ENCODE peak calls at places on chromosome 17, in eight cellular contexts. F is cardiac fibroblast; K is stimulated activated CD4-positive, alpha-beta T cell treated with anti-CD3 and anti-CD28 coated beads, Interleukin-2, amount 100 ng/mL, for 48 hours; X is psoas muscle; W is neural crest cell; S is AG04450; O is fibroblast of the aortic adventitia; A is hypothalamus. L is an unnamed sample.

GRCh38 chr17:48261297-48261880 is 153.8 kb downstream of the SNX11 start:
- DNase-seq in A (no peak), S (no peak), O (no peak), X (no peak), W (peak), F (peak), K (no peak), L (peak)

GRCh38 chr17:49965522-49965905 is 3.5 kb upstream of the DLX4 start:
- DNase-seq in F (no peak), W (no peak), A (no peak), O (no peak), X (no peak), S (no peak), K (no peak), L (no peak)

GRCh38 chr17:6843241-6843890 is 11.8 kb upstream of the TEKT1 start:
- DNase-seq in K (no peak), A (no peak), F (peak), O (peak), X (no peak), W (no peak), S (no peak), L (peak)

GRCh38 chr17:62725791-62726249 is 82.3 kb downstream of the MARCHF10 start:
- DNase-seq in O (peak), K (no peak), S (no peak), X (no peak), A (no peak), W (no peak), F (peak), L (no peak)

GRCh38 chr17:34578016-34578415 is 1.4 kb upstream of the TMEM132E start:
- DNase-seq in K (no peak), F (no peak), X (no peak), W (no peak), A (no peak), O (no peak), S (no peak), L (no peak)

GRCh38 chr17:64126918-64127317 is 3.0 kb downstream of the ERN1 start:
- DNase-seq in K (no peak), O (peak), F (peak), A (no peak), S (no peak), W (no peak), X (no peak), L (peak)

GRCh38 chr17:14553847-14554246 is 253.0 kb downstream of the HS3ST3B1 start:
- DNase-seq in O (no peak), S (no peak), F (no peak), A (no peak), X (no peak), W (no peak), K (no peak), L (no peak)

GRCh38 chr17:48878920-48879898 is 13.4 kb upstream of the ATP5MC1 start:
- DNase-seq in A (no peak), K (peak), S (peak), X (no peak), F (peak), W (peak), O (peak), L (peak)

GRCh38 chr17:2948721-2949468 is 114.5 kb downstream of the OR1D5 start:
- DNase-seq in A (no peak), S (no peak), K (no peak), O (no peak), F (no peak), W (no peak), X (no peak), L (no peak)

GRCh38 chr17:75602644-75603043 is 15.0 kb downstream of the MYO15B start:
- DNase-seq in F (no peak), K (no peak), X (no peak), S (no peak), W (no peak), O (no peak), A (no peak), L (no peak)

GRCh38 chr17:82876602-82877391 is 37.0 kb upstream of the ZNF750 start:
- DNase-seq in O (peak), S (peak), A (no peak), K (no peak), W (peak), F (peak), X (peak), L (peak)

GRCh38 chr17:4523946-4524345 is 25.3 kb downstream of the SPNS2 start:
- DNase-seq in K (no peak), A (no peak), F (no peak), W (no peak), X (no peak), S (no peak), O (no peak), L (no peak)

GRCh38 chr17:9211133-9211765 is 189.9 kb downstream of the NTN1 start:
- DNase-seq in W (no peak), S (no peak), F (no peak), K (no peak), X (no peak), A (no peak), O (no peak), L (no peak)

GRCh38 chr17:850828-851759 is 68.9 kb downstream of the MRM3 start:
- DNase-seq in S (no peak), K (no peak), O (peak), A (no peak), X (peak), F (peak), W (peak), L (peak)

GRCh38 chr17:50170662-50171370 is 5.0 kb downstream of the SGCA start:
- DNase-seq in S (no peak), A (no peak), W (no peak), K (no peak), O (peak), F (peak), X (peak), L (peak)

GRCh38 chr17:7884581-7885356 is 3.8 kb upstream of the CHD3 start:
- DNase-seq in S (no peak), W (no peak), F (no peak), A (no peak), X (peak), O (no peak), K (no peak), L (no peak)

L was measured in fibroblast of mammary gland.